ENCODE peak calls at places on chromosome 16, in seven cellular contexts. J, H, K, C, F, S and D are unnamed samples.
A peak's percentile ranks its signal among the peaks of the same experiment; 100 is the strongest.

GRCh38 chr16:29656688-29657523 is 6.1 kb upstream of the SPN start:
- DNase-seq in J (no peak), C (no peak), S (no peak), F (no peak), H (no peak), K (no peak), D (no peak)

GRCh38 chr16:1040346-1040745 is 32.2 kb upstream of the SSTR5 start:
- DNase-seq in S (no peak), K (no peak), J (no peak), C (no peak), H (no peak), F (no peak), D (no peak)

GRCh38 chr16:12252616-12253015 is 276.1 kb downstream of the SNX29 start:
- DNase-seq in K (no peak), H (no peak), F (no peak), C (no peak), S (no peak), J (no peak), D (no peak)

GRCh38 chr16:1612320-1613111 is at the start of gene CRAMP1:
- DNase-seq in J (no peak), F (no peak), K (no peak), C (peak; percentile 28), H (no peak), S (no peak), D (no peak)

GRCh38 chr16:72355561-72355960 is 183.6 kb upstream of the PMFBP1 start:
- DNase-seq in H (peak; percentile 83), K (no peak), S (peak; percentile 58), C (no peak), F (no peak), J (no peak), D (peak; percentile 70)

GRCh38 chr16:19595043-19595767 is 39.7 kb downstream of the VPS35L start:
- DNase-seq in S (peak; percentile 73), H (no peak), F (no peak), K (no peak), C (no peak), J (no peak), D (peak; percentile 91)

GRCh38 chr16:80208015-80208414 is 332.8 kb upstream of the DYNLRB2 start:
- DNase-seq in F (no peak), K (no peak), C (no peak), H (no peak), J (no peak), S (no peak), D (no peak)

GRCh38 chr16:30941600-30942420 is 7.1 kb upstream of the ORAI3 start:
- DNase-seq in H (peak; percentile 62), J (peak; percentile 38), C (peak; percentile 66), S (peak; percentile 62), K (peak; percentile 77), F (peak; percentile 48), D (peak; percentile 70)

GRCh38 chr16:59566446-59566845 is 832.3 kb upstream of the GOT2 start:
- DNase-seq in H (peak; percentile 25), S (no peak), C (no peak), K (no peak), J (no peak), F (no peak), D (no peak)

GRCh38 chr16:29900888-29901606 is 759 bp downstream of the ASPHD1 start:
- DNase-seq in C (no peak), J (no peak), S (no peak), K (no peak), F (no peak), H (peak; percentile 6), D (peak; percentile 25)

GRCh38 chr16:81445926-81446317 is 1.3 kb downstream of the CMIP start:
- DNase-seq in K (no peak), H (no peak), F (no peak), S (no peak), C (no peak), J (no peak), D (no peak)

GRCh38 chr16:89842471-89843408 is 14.5 kb downstream of the SPIRE2 start:
- DNase-seq in H (peak; percentile 76), C (no peak), K (no peak), S (peak; percentile 31), J (no peak), F (peak; percentile 12), D (peak; percentile 67)

GRCh38 chr16:83095926-83096692 is 469.3 kb downstream of the CDH13 start:
- DNase-seq in K (no peak), F (no peak), H (peak; percentile 58), J (no peak), S (peak; percentile 14), C (no peak), D (peak; percentile 18)

GRCh38 chr16:88769617-88770458 is 15.2 kb downstream of the PIEZO1 start:
- DNase-seq in S (no peak), H (no peak), K (no peak), C (no peak), F (no peak), J (no peak), D (no peak)

GRCh38 chr16:14399397-14400284 is 230.4 kb downstream of the PARN start:
- DNase-seq in K (peak; percentile 72), H (peak; percentile 78), F (no peak), C (peak; percentile 34), J (no peak), S (peak; percentile 83), D (peak; percentile 62)

GRCh38 chr16:17476414-17477259 is 5.9 kb upstream of the XYLT1 start:
- DNase-seq in F (peak; percentile 30), K (no peak), S (peak; percentile 74), H (peak; percentile 72), C (peak; percentile 26), J (no peak), D (peak; percentile 61)

GRCh38 chr16:56041556-56042140 is 149.6 kb upstream of the GNAO1 start:
- DNase-seq in J (no peak), C (no peak), H (no peak), F (no peak), S (no peak), K (no peak), D (no peak)

GRCh38 chr16:73048292-73049050 is 543 bp upstream of the ZFHX3 start:
- DNase-seq in F (no peak), K (no peak), H (peak; percentile 60), J (no peak), C (no peak), S (no peak), D (peak; percentile 22)

GRCh38 chr16:73713301-73713700 is 583.3 kb upstream of the PSMD7 start:
- DNase-seq in J (no peak), K (no peak), H (no peak), C (no peak), S (no peak), F (no peak), D (no peak)

GRCh38 chr16:86868070-86868469 is 289.7 kb downstream of the FOXL1 start:
- DNase-seq in S (no peak), F (no peak), C (no peak), K (no peak), J (no peak), H (no peak), D (no peak)

GRCh38 chr16:22027633-22028032 is 19.7 kb downstream of the MOSMO start:
- DNase-seq in K (no peak), F (no peak), J (no peak), H (peak; percentile 61), C (no peak), S (peak; percentile 65), D (no peak)

GRCh38 chr16:53872248-53873221 is 168.6 kb downstream of the FTO start:
- DNase-seq in K (no peak), C (no peak), J (no peak), S (peak; percentile 89), H (peak; percentile 91), F (no peak), D (no peak)

GRCh38 chr16:60432472-60432871 is 1603.8 kb downstream of the CDH8 start:
- DNase-seq in H (no peak), C (no peak), K (no peak), F (no peak), J (no peak), S (no peak), D (no peak)

GRCh38 chr16:15749985-15750384 is 99.9 kb downstream of the NDE1 start:
- DNase-seq in F (no peak), C (no peak), J (no peak), S (no peak), H (no peak), K (no peak), D (no peak)

GRCh38 chr16:85757341-85757822 is 6.5 kb upstream of the C16orf74 start:
- DNase-seq in S (peak; percentile 80), J (no peak), F (no peak), H (peak; percentile 65), K (no peak), C (no peak), D (no peak)

GRCh38 chr16:29784901-29785500 is 5.5 kb upstream of the KIF22 start:
- DNase-seq in H (peak; percentile 50), K (peak; percentile 68), F (peak; percentile 68), C (peak; percentile 61), S (peak; percentile 61), J (peak; percentile 47), D (peak; percentile 72)

DNA sequence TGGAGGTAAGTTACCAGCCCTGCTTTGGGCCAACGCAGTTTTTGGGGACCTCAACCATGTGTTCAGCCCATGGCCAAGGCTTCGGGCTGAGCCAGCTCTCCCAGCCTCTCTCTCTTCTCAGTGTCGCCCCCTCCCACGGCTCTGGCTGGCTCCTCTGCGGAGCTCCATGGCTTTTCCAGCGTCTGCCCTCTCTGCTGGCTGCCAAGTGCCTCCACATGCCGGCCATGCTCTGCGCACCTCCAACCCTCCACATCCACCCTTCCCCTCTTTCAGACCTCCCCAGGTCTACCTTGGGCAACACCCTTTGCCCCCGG is 23.2 kb downstream of the COTL1 start:
- DNase-seq in F (no peak), H (no peak), S (no peak), K (no peak), J (no peak), C (no peak), D (no peak)
- H3K4me3 ChIP-seq in F (peak overlapping the region; percentile 37), H (no peak overlapping the region), S (no peak overlapping the region), K (no peak overlapping the region), J (peak overlapping the region; percentile 39), C (no peak overlapping the region), D (no peak overlapping the region)

GRCh38 chr16:58500329-58501241 is 642 bp downstream of the NDRG4 start:
- DNase-seq in K (no peak), S (no peak), C (no peak), H (no peak), F (peak; percentile 20), J (no peak), D (no peak)
- H3K4me3 ChIP-seq in K (peak overlapping the region; percentile 9), S (peak overlapping the region; percentile 46), C (no peak overlapping the region), H (peak overlapping the region; percentile 56), F (peak overlapping the region; percentile 62), J (peak overlapping the region; percentile 64), D (peak overlapping the region; percentile 57)

GRCh38 chr16:3608069-3608468 is 3.3 kb downstream of the SLX4 start:
- DNase-seq in F (no peak), J (no peak), C (no peak), H (no peak), S (no peak), K (no peak), D (no peak)
- H3K4me3 ChIP-seq in F (no peak overlapping the region), J (no peak overlapping the region), C (no peak overlapping the region), H (no peak overlapping the region), S (no peak overlapping the region), K (no peak overlapping the region), D (no peak overlapping the region)

DNA sequence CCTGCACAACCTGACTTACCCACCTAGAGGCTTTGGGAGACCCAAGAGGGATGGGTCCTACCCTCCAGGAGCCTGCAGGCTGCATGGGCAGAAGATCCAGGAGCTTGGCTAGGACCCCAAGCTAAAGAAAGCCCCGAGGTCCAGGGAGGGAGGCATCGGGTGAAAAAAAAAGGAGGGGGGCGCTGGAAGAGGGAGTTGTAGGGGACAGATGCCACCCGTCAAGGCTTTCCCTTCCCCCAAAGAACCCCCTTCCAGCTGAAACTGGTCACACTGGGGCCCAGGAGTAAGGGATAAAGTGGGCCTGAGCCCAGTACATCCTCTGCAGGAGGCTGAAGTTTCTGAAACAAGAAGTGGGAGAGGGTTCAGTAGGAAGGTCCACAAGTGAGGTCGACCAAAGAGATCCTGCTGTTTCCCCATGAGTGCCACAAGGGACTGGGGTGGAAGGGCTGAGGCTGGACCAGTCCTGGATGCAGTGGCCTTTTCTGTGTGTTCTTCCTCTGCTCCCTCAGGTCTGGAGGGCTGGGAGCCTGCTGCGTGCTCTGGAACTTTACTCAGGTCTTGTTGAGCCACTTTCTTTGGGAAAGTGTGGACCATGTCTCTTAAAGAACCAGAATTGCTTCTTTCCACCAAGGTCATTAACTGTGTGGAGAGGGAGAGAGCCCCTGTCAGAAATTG is 14.2 kb upstream of the CBFB start:
- DNase-seq in K (no peak), C (peak; percentile 4), J (no peak), S (no peak), H (no peak), F (no peak), D (no peak)
- H3K4me3 ChIP-seq in K (peak overlapping the region; percentile 42), C (no peak overlapping the region), J (peak overlapping the region; percentile 60), S (no peak overlapping the region), H (peak overlapping the region; percentile 52), F (peak overlapping the region; percentile 56), D (peak overlapping the region; percentile 43)